ENCODE peak calls at places on chromosomes 13 and 19, in ten cellular contexts. One of them, this sample, is unnamed.
A peak's percentile ranks its signal among the peaks of the same experiment; 100 is the strongest.

GRCh38 chr13:59356607-59357006 is 807.1 kb downstream of the DIAPH3 start:
- DNase-seq in IMR-90: peak; percentile 37
- DNase-seq in tibial nerve: peak; percentile 16
- DNase-seq in right lobe of liver: peak; percentile 66
- DNase-seq in suprapubic skin: no peak
- DNase-seq in stomach: no peak
- DNase-seq in ovary: peak; percentile 8
- DNase-seq in upper lobe of left lung: no peak
- DNase-seq in spleen: peak; percentile 84
- DNase-seq in K562: peak; percentile 18
- DNase-seq in this sample: peak; percentile 51

GRCh38 chr19:16325161-16325527 is 518 bp downstream of the KLF2 start:
- DNase-seq in suprapubic skin: no peak
- DNase-seq in right lobe of liver: peak; percentile 66
- DNase-seq in spleen: peak; percentile 92
- DNase-seq in upper lobe of left lung: peak; percentile 95
- DNase-seq in stomach: no peak
- DNase-seq in tibial nerve: no peak
- DNase-seq in K562: peak; percentile 55
- DNase-seq in IMR-90: no peak
- DNase-seq in ovary: peak; percentile 42
- DNase-seq in this sample: peak; percentile 52

GRCh38 chr19:2239771-2240770 is 3.4 kb downstream of the SF3A2 start:
- DNase-seq in spleen: no peak
- DNase-seq in suprapubic skin: no peak
- DNase-seq in ovary: no peak
- DNase-seq in right lobe of liver: no peak
- DNase-seq in upper lobe of left lung: peak; percentile 77
- DNase-seq in IMR-90: peak; percentile 48
- DNase-seq in tibial nerve: no peak
- DNase-seq in stomach: no peak
- DNase-seq in K562: peak; percentile 76
- DNase-seq in this sample: no peak

GRCh38 chr13:98822238-98822606 is 69.8 kb upstream of the SLC15A1 start:
- DNase-seq in tibial nerve: no peak
- DNase-seq in spleen: no peak
- DNase-seq in ovary: no peak
- DNase-seq in K562: no peak
- DNase-seq in stomach: no peak
- DNase-seq in IMR-90: peak; percentile 20
- DNase-seq in upper lobe of left lung: no peak
- DNase-seq in right lobe of liver: no peak
- DNase-seq in suprapubic skin: no peak
- DNase-seq in this sample: no peak

GRCh38 chr13:32048816-32049215 is 17.2 kb downstream of the FRY start:
- DNase-seq in spleen: no peak
- DNase-seq in stomach: no peak
- DNase-seq in tibial nerve: no peak
- DNase-seq in right lobe of liver: no peak
- DNase-seq in K562: no peak
- DNase-seq in upper lobe of left lung: no peak
- DNase-seq in IMR-90: no peak
- DNase-seq in suprapubic skin: no peak
- DNase-seq in ovary: no peak
- DNase-seq in this sample: no peak

GRCh38 chr13:109288151-109288709 is 498.2 kb downstream of the IRS2 start:
- DNase-seq in right lobe of liver: no peak
- DNase-seq in ovary: no peak
- DNase-seq in suprapubic skin: no peak
- DNase-seq in K562: no peak
- DNase-seq in upper lobe of left lung: no peak
- DNase-seq in stomach: no peak
- DNase-seq in IMR-90: peak; percentile 25
- DNase-seq in spleen: no peak
- DNase-seq in tibial nerve: no peak
- DNase-seq in this sample: no peak

GRCh38 chr19:15248106-15248505 is 15.9 kb upstream of the EPHX3 start:
- DNase-seq in ovary: no peak
- DNase-seq in tibial nerve: no peak
- DNase-seq in suprapubic skin: no peak
- DNase-seq in K562: no peak
- DNase-seq in spleen: no peak
- DNase-seq in right lobe of liver: no peak
- DNase-seq in stomach: no peak
- DNase-seq in IMR-90: peak; percentile 36
- DNase-seq in upper lobe of left lung: no peak
- DNase-seq in this sample: peak; percentile 38

GRCh38 chr13:45411226-45411625 is 6.9 kb downstream of the SLC25A30 start:
- DNase-seq in spleen: no peak
- DNase-seq in K562: no peak
- DNase-seq in stomach: no peak
- DNase-seq in IMR-90: no peak
- DNase-seq in upper lobe of left lung: no peak
- DNase-seq in ovary: no peak
- DNase-seq in tibial nerve: no peak
- DNase-seq in right lobe of liver: no peak
- DNase-seq in suprapubic skin: no peak
- DNase-seq in this sample: no peak

GRCh38 chr19:11137542-11138384 is 17.8 kb downstream of the SPC24 start:
- DNase-seq in right lobe of liver: peak; percentile 90
- DNase-seq in K562: peak; percentile 89
- DNase-seq in IMR-90: peak; percentile 84
- DNase-seq in suprapubic skin: peak; percentile 94
- DNase-seq in stomach: peak; percentile 77
- DNase-seq in upper lobe of left lung: no peak
- DNase-seq in ovary: peak; percentile 90
- DNase-seq in spleen: peak; percentile 84
- DNase-seq in tibial nerve: peak; percentile 91
- DNase-seq in this sample: peak; percentile 91

GRCh38 chr19:23071087-23071511 is 45.7 kb upstream of the ZNF730 start:
- DNase-seq in stomach: no peak
- DNase-seq in right lobe of liver: no peak
- DNase-seq in IMR-90: peak; percentile 3
- DNase-seq in ovary: peak; percentile 12
- DNase-seq in upper lobe of left lung: peak; percentile 83
- DNase-seq in tibial nerve: no peak
- DNase-seq in spleen: no peak
- DNase-seq in K562: peak; percentile 9
- DNase-seq in suprapubic skin: no peak
- DNase-seq in this sample: peak; percentile 18

GRCh38 chr13:45737571-45738002 is 35.5 kb downstream of the CBY2 start:
- DNase-seq in tibial nerve: no peak
- DNase-seq in right lobe of liver: no peak
- DNase-seq in suprapubic skin: no peak
- DNase-seq in spleen: no peak
- DNase-seq in upper lobe of left lung: no peak
- DNase-seq in stomach: no peak
- DNase-seq in ovary: no peak
- DNase-seq in K562: peak; percentile 17
- DNase-seq in IMR-90: no peak
- DNase-seq in this sample: no peak

GRCh38 chr19:2785244-2786000 is at the start of gene THOP1:
- DNase-seq in tibial nerve: peak; percentile 97
- DNase-seq in ovary: peak; percentile 99
- DNase-seq in suprapubic skin: peak; percentile 99
- DNase-seq in spleen: peak; percentile 100
- DNase-seq in right lobe of liver: peak; percentile 99
- DNase-seq in stomach: peak; percentile 98
- DNase-seq in K562: peak; percentile 100
- DNase-seq in upper lobe of left lung: peak; percentile 98
- DNase-seq in IMR-90: peak; percentile 99
- DNase-seq in this sample: peak; percentile 98

GRCh38 chr19:44626067-44626624 is 12.8 kb downstream of the IGSF23 start:
- DNase-seq in tibial nerve: no peak
- DNase-seq in suprapubic skin: no peak
- DNase-seq in K562: no peak
- DNase-seq in IMR-90: peak; percentile 99
- DNase-seq in ovary: no peak
- DNase-seq in upper lobe of left lung: no peak
- DNase-seq in right lobe of liver: no peak
- DNase-seq in stomach: no peak
- DNase-seq in spleen: no peak
- DNase-seq in this sample: no peak

GRCh38 chr19:44653977-44654784 is 10.5 kb downstream of the PVR start:
- DNase-seq in spleen: peak; percentile 95
- DNase-seq in K562: peak; percentile 72
- DNase-seq in tibial nerve: peak; percentile 68
- DNase-seq in right lobe of liver: peak; percentile 87
- DNase-seq in suprapubic skin: no peak
- DNase-seq in stomach: peak; percentile 82
- DNase-seq in ovary: peak; percentile 24
- DNase-seq in upper lobe of left lung: no peak
- DNase-seq in IMR-90: peak; percentile 43
- DNase-seq in this sample: peak; percentile 40

DNA sequence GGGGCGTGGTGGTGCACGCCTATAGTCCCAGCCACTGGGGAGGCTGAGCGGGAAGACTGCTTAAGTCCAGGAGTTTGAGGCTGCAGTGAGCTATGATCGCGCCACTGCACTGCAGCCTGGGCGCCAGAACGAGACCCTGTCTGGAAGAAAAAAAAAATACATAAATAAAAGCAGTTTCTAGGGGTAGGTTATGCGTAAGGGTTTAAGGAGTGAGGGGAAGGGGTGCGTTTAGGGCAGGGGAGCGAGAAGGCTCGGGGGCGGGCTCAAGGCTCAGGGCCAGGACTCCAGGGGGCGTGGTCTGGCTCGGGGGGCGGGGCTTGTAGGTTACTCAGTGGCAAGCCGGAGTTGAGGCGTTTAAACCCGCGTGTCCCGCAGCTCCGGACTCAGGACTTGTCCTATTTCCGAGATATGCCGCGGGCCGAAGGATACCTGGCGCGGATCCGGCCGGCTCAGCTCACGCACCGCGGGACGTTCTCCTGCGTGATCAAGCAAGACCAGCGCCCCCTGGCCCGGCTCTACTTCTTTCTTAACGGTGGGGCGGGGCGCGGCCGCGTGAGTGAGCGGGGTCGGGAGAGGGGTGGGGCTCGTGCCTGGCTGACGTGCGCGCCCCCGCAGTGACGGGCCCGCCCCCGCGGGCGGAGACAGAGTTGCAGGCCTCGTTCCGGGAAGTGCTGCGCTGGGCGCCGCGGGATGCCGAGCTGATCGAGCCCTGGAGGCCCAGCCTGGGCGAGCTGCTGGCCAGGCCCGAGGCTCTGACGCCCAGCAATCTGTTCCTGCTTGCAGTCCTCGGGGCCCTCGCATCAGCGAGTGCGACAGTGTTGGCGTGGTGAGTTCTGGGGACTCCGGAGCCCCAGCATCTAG is 10.8 kb downstream of the SPACA6 start:
- DNase-seq in suprapubic skin: peak; percentile 99
- DNase-seq in right lobe of liver: peak; percentile 89
- DNase-seq in stomach: peak; percentile 98
- DNase-seq in ovary: peak; percentile 98
- DNase-seq in spleen: peak; percentile 99
- DNase-seq in IMR-90: peak; percentile 89
- DNase-seq in upper lobe of left lung: peak; percentile 100
- DNase-seq in K562: peak; percentile 97
- DNase-seq in tibial nerve: peak; percentile 98
- DNase-seq in this sample: peak; percentile 98
- TF ChIP-seq POLR2A in suprapubic skin: no peak
- TF ChIP-seq POLR2A in right lobe of liver: peak; percentile 76
- TF ChIP-seq POLR2A in stomach: no peak
- TF ChIP-seq POLR2A in ovary: peak; percentile 87
- TF ChIP-seq POLR2A in spleen: peak; percentile 66
- TF ChIP-seq POLR2A in IMR-90: peak; percentile 78
- TF ChIP-seq POLR2A in upper lobe of left lung: no peak
- TF ChIP-seq POLR2A in K562: peak; percentile 84
- TF ChIP-seq POLR2A in tibial nerve: peak; percentile 67
- TF ChIP-seq POLR2A in this sample: peak; percentile 76

GRCh38 chr19:8517551-8518442 is 3.8 kb upstream of the ZNF414 start:
- DNase-seq in K562: no peak
- DNase-seq in right lobe of liver: no peak
- DNase-seq in tibial nerve: peak; percentile 20
- DNase-seq in suprapubic skin: no peak
- DNase-seq in IMR-90: no peak
- DNase-seq in upper lobe of left lung: no peak
- DNase-seq in stomach: no peak
- DNase-seq in spleen: peak; percentile 85
- DNase-seq in ovary: no peak
- DNase-seq in this sample: no peak
- H3K4me1 ChIP-seq in K562: peaks cover 36% of the 10 kb centered on the region
- H3K4me1 ChIP-seq in right lobe of liver: no peaks in the 10 kb centered on the region
- H3K4me1 ChIP-seq in tibial nerve: peaks cover 17% of the 10 kb centered on the region
- H3K4me1 ChIP-seq in suprapubic skin: peaks cover 28% of the 10 kb centered on the region
- H3K4me1 ChIP-seq in IMR-90: peaks cover 11% of the 10 kb centered on the region
- H3K4me1 ChIP-seq in upper lobe of left lung: peaks cover 49% of the 10 kb centered on the region
- H3K4me1 ChIP-seq in stomach: peaks cover 7% of the 10 kb centered on the region
- H3K4me1 ChIP-seq in spleen: peaks cover 19% of the 10 kb centered on the region
- H3K4me1 ChIP-seq in ovary: peaks cover 7% of the 10 kb centered on the region
- H3K4me1 ChIP-seq in this sample: no peaks in the 10 kb centered on the region

GRCh38 chr13:37417042-37417441 is 181.5 kb downstream of the POSTN start:
- DNase-seq in IMR-90: peak; percentile 53
- DNase-seq in upper lobe of left lung: no peak
- DNase-seq in K562: no peak
- DNase-seq in right lobe of liver: no peak
- DNase-seq in stomach: no peak
- DNase-seq in tibial nerve: no peak
- DNase-seq in spleen: no peak
- DNase-seq in ovary: no peak
- DNase-seq in suprapubic skin: no peak
- DNase-seq in this sample: no peak
- TF ChIP-seq CTCF in IMR-90: no peak
- TF ChIP-seq CTCF in upper lobe of left lung: no peak
- TF ChIP-seq CTCF in K562: no peak
- TF ChIP-seq CTCF in right lobe of liver: no peak
- TF ChIP-seq CTCF in stomach: no peak
- TF ChIP-seq CTCF in tibial nerve: no peak
- TF ChIP-seq CTCF in spleen: no peak
- TF ChIP-seq CTCF in ovary: no peak
- TF ChIP-seq CTCF in suprapubic skin: no peak
- TF ChIP-seq CTCF in this sample: no peak

DNA sequence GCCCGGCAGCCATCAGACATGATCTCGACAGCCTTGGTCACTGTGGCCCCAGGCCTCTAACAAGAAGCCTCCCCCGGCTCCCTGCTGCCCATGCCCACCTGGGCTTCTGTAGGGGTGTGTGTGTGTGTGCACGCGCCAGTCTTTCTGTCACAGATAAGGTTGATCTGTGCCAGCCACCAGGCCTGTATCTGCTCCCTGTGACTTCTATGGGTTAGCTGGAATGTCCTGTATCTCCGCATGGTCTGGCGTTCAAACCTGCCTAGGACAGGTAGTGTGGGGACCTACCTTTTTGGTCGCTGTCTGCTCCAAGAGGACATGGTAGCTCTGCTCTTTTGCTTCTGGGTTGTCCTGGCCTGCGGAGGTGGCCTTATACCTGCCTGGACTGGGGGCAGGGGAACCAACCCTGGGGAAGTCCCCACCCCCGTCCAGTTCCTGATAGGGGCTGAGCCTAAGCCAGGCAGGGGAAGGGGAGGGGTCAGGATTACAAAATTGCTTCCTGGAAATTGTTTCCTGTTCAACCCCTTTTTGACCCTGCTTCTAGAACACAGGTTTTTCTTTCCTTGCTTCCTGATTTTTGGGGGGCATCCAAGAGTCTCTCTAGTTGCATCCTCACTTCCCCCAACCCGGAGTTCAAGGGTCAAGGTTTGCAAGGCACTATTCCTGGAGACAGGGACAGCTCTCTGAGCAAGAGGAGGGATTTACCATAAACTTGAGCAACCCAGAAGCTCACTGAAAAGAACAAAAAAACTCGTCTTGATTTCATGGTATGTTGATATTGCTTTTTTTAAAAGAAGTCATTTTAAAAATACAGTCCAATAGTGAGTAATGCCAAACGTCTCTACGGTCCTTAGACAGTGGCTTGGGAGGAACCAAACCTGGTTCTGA is at the start of gene LRG1:
- DNase-seq in suprapubic skin: no peak
- DNase-seq in tibial nerve: peak; percentile 24
- DNase-seq in ovary: peak; percentile 86
- DNase-seq in stomach: peak; percentile 90
- DNase-seq in spleen: peak; percentile 92
- DNase-seq in K562: peak; percentile 91
- DNase-seq in IMR-90: no peak
- DNase-seq in upper lobe of left lung: no peak
- DNase-seq in right lobe of liver: peak; percentile 97
- DNase-seq in this sample: no peak
- TF ChIP-seq POLR2A in suprapubic skin: no peak
- TF ChIP-seq POLR2A in tibial nerve: no peak
- TF ChIP-seq POLR2A in ovary: no peak
- TF ChIP-seq POLR2A in stomach: peak; percentile 74
- TF ChIP-seq POLR2A in spleen: no peak
- TF ChIP-seq POLR2A in K562: peak; percentile 87
- TF ChIP-seq POLR2A in IMR-90: no peak
- TF ChIP-seq POLR2A in upper lobe of left lung: no peak
- TF ChIP-seq POLR2A in right lobe of liver: peak; percentile 100
- TF ChIP-seq POLR2A in this sample: no peak

This sample was measured in uterus.